ENCODE peak calls at places on chromosomes 2 and 18, in nine cellular contexts. One of them, this sample, is unnamed.

GRCh38 chr2:207258191-207258991 is 92.6 kb upstream of the KLF7 start:
- DNase-seq in PC-3: peak; percentile 96
- DNase-seq in Caco-2: peak; percentile 70
- DNase-seq in heart left ventricle: peak; percentile 59
- DNase-seq in cardiac muscle cell: peak; percentile 98
- DNase-seq in CD8-positive, alpha-beta memory T cell: no peak
- DNase-seq in thoracic aorta: peak; percentile 82
- DNase-seq in AG10803: peak; percentile 100
- DNase-seq in BJ: peak; percentile 100
- DNase-seq in this sample: peak; percentile 92

GRCh38 chr2:241854342-241855244 is 4.1 kb downstream of the PDCD1 start:
- DNase-seq in CD8-positive, alpha-beta memory T cell: no peak
- DNase-seq in cardiac muscle cell: peak; percentile 48
- DNase-seq in thoracic aorta: no peak
- DNase-seq in heart left ventricle: peak; percentile 37
- DNase-seq in Caco-2: peak; percentile 12
- DNase-seq in PC-3: no peak
- DNase-seq in BJ: no peak
- DNase-seq in AG10803: no peak
- DNase-seq in this sample: no peak

GRCh38 chr2:235607541-235608199 is 113.8 kb downstream of the AGAP1 start:
- DNase-seq in Caco-2: no peak
- DNase-seq in BJ: no peak
- DNase-seq in CD8-positive, alpha-beta memory T cell: no peak
- DNase-seq in thoracic aorta: no peak
- DNase-seq in PC-3: no peak
- DNase-seq in heart left ventricle: no peak
- DNase-seq in cardiac muscle cell: peak; percentile 41
- DNase-seq in AG10803: peak; percentile 33
- DNase-seq in this sample: no peak

GRCh38 chr2:110785439-110785838 is 53.1 kb downstream of the ACOXL start:
- DNase-seq in CD8-positive, alpha-beta memory T cell: no peak
- DNase-seq in BJ: no peak
- DNase-seq in Caco-2: no peak
- DNase-seq in thoracic aorta: no peak
- DNase-seq in heart left ventricle: no peak
- DNase-seq in cardiac muscle cell: no peak
- DNase-seq in PC-3: no peak
- DNase-seq in AG10803: no peak
- DNase-seq in this sample: no peak

GRCh38 chr2:136310797-136311558 is 193.0 kb upstream of the CXCR4 start:
- DNase-seq in Caco-2: no peak
- DNase-seq in CD8-positive, alpha-beta memory T cell: peak; percentile 4
- DNase-seq in cardiac muscle cell: no peak
- DNase-seq in AG10803: no peak
- DNase-seq in PC-3: no peak
- DNase-seq in BJ: no peak
- DNase-seq in thoracic aorta: no peak
- DNase-seq in heart left ventricle: no peak
- DNase-seq in this sample: no peak

GRCh38 chr18:48974304-48975220 is 23.8 kb upstream of the SMAD7 start:
- DNase-seq in thoracic aorta: no peak
- DNase-seq in Caco-2: no peak
- DNase-seq in cardiac muscle cell: no peak
- DNase-seq in AG10803: no peak
- DNase-seq in heart left ventricle: no peak
- DNase-seq in PC-3: no peak
- DNase-seq in BJ: no peak
- DNase-seq in CD8-positive, alpha-beta memory T cell: no peak
- DNase-seq in this sample: no peak

GRCh38 chr2:173468394-173468793 is 113.7 kb downstream of the CDCA7 start:
- DNase-seq in CD8-positive, alpha-beta memory T cell: no peak
- DNase-seq in heart left ventricle: no peak
- DNase-seq in PC-3: no peak
- DNase-seq in BJ: no peak
- DNase-seq in Caco-2: no peak
- DNase-seq in AG10803: no peak
- DNase-seq in thoracic aorta: no peak
- DNase-seq in cardiac muscle cell: no peak
- DNase-seq in this sample: no peak

GRCh38 chr2:170845343-170845742 is 28.7 kb downstream of the GAD1 start:
- DNase-seq in BJ: no peak
- DNase-seq in AG10803: no peak
- DNase-seq in cardiac muscle cell: no peak
- DNase-seq in heart left ventricle: no peak
- DNase-seq in Caco-2: peak; percentile 51
- DNase-seq in CD8-positive, alpha-beta memory T cell: no peak
- DNase-seq in PC-3: no peak
- DNase-seq in thoracic aorta: no peak
- DNase-seq in this sample: no peak

GRCh38 chr2:29314816-29315571 is 199.8 kb downstream of the CLIP4 start:
- DNase-seq in BJ: no peak
- DNase-seq in AG10803: peak; percentile 12
- DNase-seq in heart left ventricle: no peak
- DNase-seq in CD8-positive, alpha-beta memory T cell: peak; percentile 58
- DNase-seq in thoracic aorta: no peak
- DNase-seq in Caco-2: no peak
- DNase-seq in cardiac muscle cell: peak; percentile 11
- DNase-seq in PC-3: peak; percentile 59
- DNase-seq in this sample: peak; percentile 65

GRCh38 chr2:188668017-188668663 is 306.0 kb upstream of the COL3A1 start:
- DNase-seq in PC-3: peak; percentile 47
- DNase-seq in Caco-2: no peak
- DNase-seq in CD8-positive, alpha-beta memory T cell: no peak
- DNase-seq in AG10803: peak; percentile 83
- DNase-seq in cardiac muscle cell: peak; percentile 92
- DNase-seq in heart left ventricle: no peak
- DNase-seq in BJ: no peak
- DNase-seq in thoracic aorta: no peak
- DNase-seq in this sample: peak; percentile 5

GRCh38 chr2:42962521-42962953 is 170.2 kb upstream of the HAAO start:
- DNase-seq in cardiac muscle cell: peak; percentile 45
- DNase-seq in PC-3: no peak
- DNase-seq in Caco-2: no peak
- DNase-seq in BJ: no peak
- DNase-seq in CD8-positive, alpha-beta memory T cell: no peak
- DNase-seq in AG10803: peak; percentile 54
- DNase-seq in thoracic aorta: no peak
- DNase-seq in heart left ventricle: no peak
- DNase-seq in this sample: no peak

GRCh38 chr2:215619989-215620388 is 184.1 kb upstream of the FN1 start:
- DNase-seq in AG10803: no peak
- DNase-seq in Caco-2: peak; percentile 73
- DNase-seq in PC-3: no peak
- DNase-seq in heart left ventricle: no peak
- DNase-seq in cardiac muscle cell: peak; percentile 26
- DNase-seq in thoracic aorta: no peak
- DNase-seq in CD8-positive, alpha-beta memory T cell: no peak
- DNase-seq in BJ: no peak
- DNase-seq in this sample: peak; percentile 29

GRCh38 chr18:55637204-55637603 is 49.2 kb upstream of the TCF4 start:
- DNase-seq in CD8-positive, alpha-beta memory T cell: no peak
- DNase-seq in Caco-2: peak; percentile 58
- DNase-seq in PC-3: no peak
- DNase-seq in thoracic aorta: no peak
- DNase-seq in AG10803: no peak
- DNase-seq in BJ: no peak
- DNase-seq in heart left ventricle: no peak
- DNase-seq in cardiac muscle cell: no peak
- DNase-seq in this sample: no peak

GRCh38 chr2:118209727-118210126 is 121.5 kb downstream of the INSIG2 start:
- DNase-seq in cardiac muscle cell: no peak
- DNase-seq in CD8-positive, alpha-beta memory T cell: no peak
- DNase-seq in AG10803: no peak
- DNase-seq in PC-3: peak; percentile 53
- DNase-seq in BJ: no peak
- DNase-seq in heart left ventricle: no peak
- DNase-seq in thoracic aorta: no peak
- DNase-seq in Caco-2: no peak
- DNase-seq in this sample: no peak

GRCh38 chr2:138722316-138722715 is 57.9 kb downstream of the NXPH2 start:
- DNase-seq in thoracic aorta: no peak
- DNase-seq in heart left ventricle: no peak
- DNase-seq in Caco-2: no peak
- DNase-seq in CD8-positive, alpha-beta memory T cell: no peak
- DNase-seq in AG10803: peak; percentile 17
- DNase-seq in PC-3: peak; percentile 19
- DNase-seq in BJ: no peak
- DNase-seq in cardiac muscle cell: no peak
- DNase-seq in this sample: no peak

GRCh38 chr2:222903234-222904220 is 42.7 kb downstream of the ACSL3 start:
- DNase-seq in Caco-2: peak; percentile 67
- DNase-seq in BJ: no peak
- DNase-seq in CD8-positive, alpha-beta memory T cell: peak; percentile 4
- DNase-seq in heart left ventricle: no peak
- DNase-seq in AG10803: peak; percentile 64
- DNase-seq in PC-3: peak; percentile 64
- DNase-seq in cardiac muscle cell: peak; percentile 79
- DNase-seq in thoracic aorta: no peak
- DNase-seq in this sample: peak; percentile 65

GRCh38 chr2:105557515-105557914 is 158.7 kb upstream of the FHL2 start:
- DNase-seq in cardiac muscle cell: no peak
- DNase-seq in Caco-2: no peak
- DNase-seq in PC-3: no peak
- DNase-seq in BJ: no peak
- DNase-seq in heart left ventricle: peak; percentile 16
- DNase-seq in AG10803: no peak
- DNase-seq in CD8-positive, alpha-beta memory T cell: no peak
- DNase-seq in thoracic aorta: no peak
- DNase-seq in this sample: no peak

DNA sequence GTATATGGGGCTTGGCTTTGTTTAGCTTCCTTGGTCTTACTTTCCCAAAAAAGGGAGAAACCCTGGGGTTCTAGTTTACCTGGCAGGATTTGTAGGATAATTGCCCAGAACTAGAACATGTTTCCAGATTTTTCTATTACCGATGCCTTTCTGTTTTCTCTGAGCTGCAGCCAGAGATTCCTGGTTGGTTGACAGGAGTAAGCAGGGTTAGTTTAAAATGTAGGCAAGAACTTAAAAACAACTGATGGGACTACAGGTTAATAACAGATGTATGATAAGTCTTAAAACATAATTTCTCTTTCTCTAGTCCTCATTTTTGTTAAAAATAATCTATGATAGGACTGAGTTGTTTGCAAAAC is 38.9 kb upstream of the GMCL1 start:
- DNase-seq in cardiac muscle cell: no peak
- DNase-seq in thoracic aorta: no peak
- DNase-seq in heart left ventricle: no peak
- DNase-seq in PC-3: no peak
- DNase-seq in CD8-positive, alpha-beta memory T cell: no peak
- DNase-seq in Caco-2: no peak
- DNase-seq in AG10803: no peak
- DNase-seq in BJ: no peak
- DNase-seq in this sample: no peak
- H3K4me3 ChIP-seq in cardiac muscle cell: no peak overlapping the region
- H3K4me3 ChIP-seq in thoracic aorta: peak overlapping the region; percentile 55
- H3K4me3 ChIP-seq in heart left ventricle: no peak overlapping the region
- H3K4me3 ChIP-seq in PC-3: no peak overlapping the region
- H3K4me3 ChIP-seq in CD8-positive, alpha-beta memory T cell: no peak overlapping the region
- H3K4me3 ChIP-seq in Caco-2: no peak overlapping the region
- H3K4me3 ChIP-seq in AG10803: no peak overlapping the region
- H3K4me3 ChIP-seq in BJ: no peak overlapping the region
- H3K4me3 ChIP-seq in this sample: no peak overlapping the region

GRCh38 chr2:141770511-141770910 is 360.3 kb downstream of the LRP1B start:
- DNase-seq in Caco-2: no peak
- DNase-seq in BJ: no peak
- DNase-seq in heart left ventricle: no peak
- DNase-seq in PC-3: no peak
- DNase-seq in cardiac muscle cell: no peak
- DNase-seq in AG10803: no peak
- DNase-seq in CD8-positive, alpha-beta memory T cell: no peak
- DNase-seq in thoracic aorta: no peak
- DNase-seq in this sample: no peak
- H3K4me3 ChIP-seq in Caco-2: no peak overlapping the region
- H3K4me3 ChIP-seq in BJ: no peak overlapping the region
- H3K4me3 ChIP-seq in heart left ventricle: no peak overlapping the region
- H3K4me3 ChIP-seq in PC-3: no peak overlapping the region
- H3K4me3 ChIP-seq in cardiac muscle cell: no peak overlapping the region
- H3K4me3 ChIP-seq in AG10803: no peak overlapping the region
- H3K4me3 ChIP-seq in CD8-positive, alpha-beta memory T cell: no peak overlapping the region
- H3K4me3 ChIP-seq in thoracic aorta: no peak overlapping the region
- H3K4me3 ChIP-seq in this sample: no peak overlapping the region

GRCh38 chr2:114688241-114688640 is 245.8 kb downstream of the DPP10 start:
- DNase-seq in PC-3: no peak
- DNase-seq in heart left ventricle: no peak
- DNase-seq in AG10803: no peak
- DNase-seq in Caco-2: no peak
- DNase-seq in thoracic aorta: no peak
- DNase-seq in BJ: no peak
- DNase-seq in CD8-positive, alpha-beta memory T cell: no peak
- DNase-seq in cardiac muscle cell: no peak
- DNase-seq in this sample: peak; percentile 0

GRCh38 chr2:114683251-114683650 is 240.8 kb downstream of the DPP10 start:
- DNase-seq in PC-3: no peak
- DNase-seq in BJ: no peak
- DNase-seq in thoracic aorta: no peak
- DNase-seq in cardiac muscle cell: no peak
- DNase-seq in AG10803: no peak
- DNase-seq in Caco-2: no peak
- DNase-seq in heart left ventricle: no peak
- DNase-seq in CD8-positive, alpha-beta memory T cell: no peak
- DNase-seq in this sample: no peak

GRCh38 chr2:114685102-114685501 is 242.7 kb downstream of the DPP10 start:
- DNase-seq in AG10803: no peak
- DNase-seq in thoracic aorta: no peak
- DNase-seq in Caco-2: no peak
- DNase-seq in cardiac muscle cell: no peak
- DNase-seq in CD8-positive, alpha-beta memory T cell: no peak
- DNase-seq in BJ: no peak
- DNase-seq in heart left ventricle: no peak
- DNase-seq in PC-3: no peak
- DNase-seq in this sample: no peak

DNA sequence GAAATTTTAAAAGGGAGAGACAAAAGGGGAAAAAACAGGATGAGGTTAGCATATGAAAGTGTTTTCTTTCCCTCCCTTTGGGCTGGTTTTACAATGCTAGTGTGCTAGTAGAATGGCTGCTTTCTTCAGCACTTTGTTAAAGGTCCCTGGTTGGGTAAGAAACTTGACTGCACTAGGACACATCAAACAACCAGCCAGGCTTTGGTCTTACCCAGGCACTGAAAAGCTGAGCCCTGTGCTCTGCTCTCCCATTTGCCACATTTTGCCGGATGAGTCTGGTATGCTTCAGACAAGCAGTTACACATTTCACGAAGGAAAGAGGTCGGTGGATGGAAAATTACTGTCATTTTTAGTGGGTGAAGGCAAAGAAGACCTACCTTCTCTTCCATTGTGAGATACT is 242.0 kb downstream of the DPP10 start:
- DNase-seq in Caco-2: no peak
- DNase-seq in cardiac muscle cell: no peak
- DNase-seq in BJ: no peak
- DNase-seq in thoracic aorta: no peak
- DNase-seq in AG10803: no peak
- DNase-seq in heart left ventricle: no peak
- DNase-seq in CD8-positive, alpha-beta memory T cell: no peak
- DNase-seq in PC-3: no peak
- DNase-seq in this sample: no peak
- H3K4me3 ChIP-seq in Caco-2: no peak overlapping the region
- H3K4me3 ChIP-seq in cardiac muscle cell: no peak overlapping the region
- H3K4me3 ChIP-seq in BJ: no peak overlapping the region
- H3K4me3 ChIP-seq in thoracic aorta: no peak overlapping the region
- H3K4me3 ChIP-seq in AG10803: no peak overlapping the region
- H3K4me3 ChIP-seq in heart left ventricle: no peak overlapping the region
- H3K4me3 ChIP-seq in CD8-positive, alpha-beta memory T cell: no peak overlapping the region
- H3K4me3 ChIP-seq in PC-3: no peak overlapping the region
- H3K4me3 ChIP-seq in this sample: no peak overlapping the region

GRCh38 chr2:108267117-108267516 is 21.6 kb upstream of the SULT1C2 start:
- DNase-seq in CD8-positive, alpha-beta memory T cell: no peak
- DNase-seq in cardiac muscle cell: peak; percentile 69
- DNase-seq in PC-3: peak; percentile 41
- DNase-seq in thoracic aorta: no peak
- DNase-seq in Caco-2: no peak
- DNase-seq in heart left ventricle: no peak
- DNase-seq in AG10803: peak; percentile 33
- DNase-seq in BJ: no peak
- DNase-seq in this sample: peak; percentile 53
- H3K4me3 ChIP-seq in CD8-positive, alpha-beta memory T cell: no peak overlapping the region
- H3K4me3 ChIP-seq in cardiac muscle cell: no peak overlapping the region
- H3K4me3 ChIP-seq in PC-3: no peak overlapping the region
- H3K4me3 ChIP-seq in thoracic aorta: no peak overlapping the region
- H3K4me3 ChIP-seq in Caco-2: no peak overlapping the region
- H3K4me3 ChIP-seq in heart left ventricle: no peak overlapping the region
- H3K4me3 ChIP-seq in AG10803: no peak overlapping the region
- H3K4me3 ChIP-seq in BJ: no peak overlapping the region
- H3K4me3 ChIP-seq in this sample: no peak overlapping the region

This sample was measured in epithelial cell of esophagus.